ENCODE peak calls at places on chromosomes 16 and 17, in six cellular contexts. D, B, T, M, L and E are unnamed samples.

GRCh38 chr16:3170440-3171180 is 17.4 kb upstream of the OR1F1 start:
- DNase-seq in D (no peak), B (no peak), T (no peak), M (no peak), L (no peak), E (peak; percentile 69)

GRCh38 chr16:69179255-69180010 is 7.5 kb upstream of the SNTB2 start:
- DNase-seq in D (peak; percentile 79), B (peak; percentile 84), T (peak; percentile 75), M (no peak), L (peak; percentile 74), E (no peak)

GRCh38 chr16:54957403-54957802 is 26.7 kb downstream of the IRX5 start:
- DNase-seq in D (no peak), B (no peak), T (no peak), M (peak; percentile 69), L (no peak), E (no peak)

GRCh38 chr17:54968259-54968953 is at the start of the genes COX11 and STXBP4:
- DNase-seq in D (peak; percentile 94), B (peak; percentile 97), T (peak; percentile 96), M (peak; percentile 95), L (peak; percentile 95), E (peak; percentile 96)

GRCh38 chr17:77449373-77449907 is 308.7 kb downstream of the SEC14L1 start:
- DNase-seq in D (no peak), B (no peak), T (no peak), M (no peak), L (no peak), E (no peak)

GRCh38 chr17:62625870-62626200 is 1.6 kb upstream of the MRC2 start:
- DNase-seq in D (no peak), B (no peak), T (no peak), M (no peak), L (no peak), E (no peak)

GRCh38 chr17:3526491-3526890 is 31.1 kb downstream of the TRPV3 start:
- DNase-seq in D (no peak), B (no peak), T (no peak), M (no peak), L (no peak), E (no peak)

GRCh38 chr17:77311371-77311981 is 170.7 kb downstream of the SEC14L1 start:
- DNase-seq in D (no peak), B (no peak), T (peak; percentile 46), M (no peak), L (no peak), E (no peak)

GRCh38 chr17:78255953-78256704 is 24.7 kb downstream of the TMEM235 start:
- DNase-seq in D (no peak), B (no peak), T (no peak), M (no peak), L (no peak), E (no peak)

GRCh38 chr17:53191878-53192277 is 630.8 kb upstream of the KIF2B start:
- DNase-seq in D (no peak), B (no peak), T (no peak), M (no peak), L (no peak), E (no peak)
- TF ChIP-seq CTCF in D (no peak), B (no peak), T (no peak), M (peak; percentile 17), L (no peak), E (no peak)

GRCh38 chr17:66542183-66542966 is 240.0 kb downstream of the PRKCA start:
- DNase-seq in D (no peak), B (peak; percentile 53), T (no peak), M (peak; percentile 77), L (no peak), E (no peak)
- H3K4me3 ChIP-seq in D (no peak overlapping the region), B (no peak overlapping the region), T (no peak overlapping the region), M (no peak overlapping the region), L (no peak overlapping the region), E (no peak overlapping the region)

GRCh38 chr16:47029724-47030123 is 56.2 kb upstream of the DNAJA2 start:
- DNase-seq in D (no peak), B (no peak), T (no peak), M (no peak), L (no peak), E (no peak)

GRCh38 chr16:47028767-47029377 is 55.4 kb upstream of the DNAJA2 start:
- DNase-seq in D (no peak), B (no peak), T (no peak), M (no peak), L (no peak), E (no peak)

GRCh38 chr16:47026947-47027346 is 53.5 kb upstream of the DNAJA2 start:
- DNase-seq in D (no peak), B (no peak), T (no peak), M (no peak), L (no peak), E (no peak)

GRCh38 chr16:47025641-47026040 is 52.2 kb upstream of the DNAJA2 start:
- DNase-seq in D (no peak), B (no peak), T (no peak), M (no peak), L (no peak), E (no peak)

DNA sequence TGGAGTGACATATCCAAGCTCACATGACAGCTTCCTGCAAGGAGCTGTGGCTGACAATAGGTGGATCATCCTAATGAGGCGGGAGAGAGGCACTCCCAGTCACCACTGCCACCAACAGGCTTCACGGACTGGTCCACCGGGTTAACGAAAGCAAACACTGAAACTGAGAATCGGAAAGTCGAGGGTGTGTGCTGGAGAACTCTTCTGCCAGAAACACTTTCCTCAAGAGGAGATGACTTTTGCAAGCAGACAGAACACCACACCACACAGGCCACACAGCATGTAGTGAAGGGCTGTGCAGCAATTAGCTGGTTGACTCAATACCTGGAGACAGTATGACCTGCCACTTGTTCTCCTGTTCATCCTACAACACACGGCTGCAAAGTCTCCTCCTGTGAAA is 53.0 kb upstream of the DNAJA2 start:
- DNase-seq in D (no peak), B (no peak), T (no peak), M (no peak), L (no peak), E (no peak)
- H3K36me3 ChIP-seq in D (no peaks in the 10 kb centered on the region), B (no peaks in the 10 kb centered on the region), T (no peaks in the 10 kb centered on the region), M (no peaks in the 10 kb centered on the region), L (no peaks in the 10 kb centered on the region), E (no peaks in the 10 kb centered on the region)

GRCh38 chr17:66906321-66907278 is 57.9 kb upstream of the CACNG4 start:
- DNase-seq in D (peak; percentile 71), B (peak; percentile 76), T (peak; percentile 86), M (peak; percentile 68), L (peak; percentile 72), E (peak; percentile 21)

GRCh38 chr17:66903781-66904180 is 60.7 kb upstream of the CACNG4 start:
- DNase-seq in D (no peak), B (no peak), T (no peak), M (no peak), L (no peak), E (no peak)

GRCh38 chr17:66909811-66910210 is 54.7 kb upstream of the CACNG4 start:
- DNase-seq in D (no peak), B (no peak), T (no peak), M (no peak), L (no peak), E (no peak)

GRCh38 chr17:66900126-66901010 is 64.1 kb upstream of the CACNG4 start:
- DNase-seq in D (no peak), B (peak; percentile 55), T (no peak), M (no peak), L (no peak), E (no peak)

GRCh38 chr17:66904760-66905637 is 59.5 kb upstream of the CACNG4 start:
- DNase-seq in D (peak; percentile 64), B (peak; percentile 72), T (no peak), M (no peak), L (peak; percentile 34), E (no peak)
- TF ChIP-seq CTCF in D (no peak), B (no peak), T (no peak), M (no peak), L (no peak), E (no peak)

DNA sequence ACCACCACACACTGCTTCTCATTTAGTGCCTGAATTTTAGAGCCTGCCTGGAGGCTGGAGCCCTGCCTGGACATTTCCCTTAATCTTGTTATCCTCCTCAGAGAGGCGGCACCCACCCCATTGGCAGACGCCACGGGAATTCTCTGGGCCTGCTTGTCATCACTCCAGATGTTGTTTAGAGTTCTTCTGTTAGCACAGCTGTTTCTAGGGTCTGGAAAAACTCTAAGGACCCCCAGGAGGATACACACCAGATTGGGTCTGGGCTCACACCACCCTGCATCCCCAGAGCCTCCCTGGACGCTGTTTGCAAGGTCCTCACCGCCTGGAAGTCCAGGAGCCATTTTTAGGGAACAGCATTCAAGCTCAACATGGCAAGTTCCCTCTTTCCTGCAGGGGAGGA is 565 bp upstream of the XAF1 start:
- DNase-seq in D (peak; percentile 70), B (no peak), T (peak; percentile 65), M (no peak), L (peak; percentile 68), E (no peak)
- H3K4me3 ChIP-seq in D (peak overlapping the region; percentile 61), B (no peak overlapping the region), T (peak overlapping the region; percentile 63), M (peak overlapping the region; percentile 75), L (peak overlapping the region; percentile 79), E (peak overlapping the region; percentile 64)

GRCh38 chr17:50993544-50993943 is 127.1 kb downstream of the SPAG9 start:
- DNase-seq in D (no peak), B (no peak), T (no peak), M (no peak), L (no peak), E (no peak)
- H3K36me3 ChIP-seq in D (no peaks in the 10 kb centered on the region), B (peaks cover 43% of the 10 kb centered on the region), T (peaks cover 18% of the 10 kb centered on the region), M (peaks cover 79% of the 10 kb centered on the region), L (peaks cover 100% of the 10 kb centered on the region), E (peaks cover 18% of the 10 kb centered on the region)

DNA sequence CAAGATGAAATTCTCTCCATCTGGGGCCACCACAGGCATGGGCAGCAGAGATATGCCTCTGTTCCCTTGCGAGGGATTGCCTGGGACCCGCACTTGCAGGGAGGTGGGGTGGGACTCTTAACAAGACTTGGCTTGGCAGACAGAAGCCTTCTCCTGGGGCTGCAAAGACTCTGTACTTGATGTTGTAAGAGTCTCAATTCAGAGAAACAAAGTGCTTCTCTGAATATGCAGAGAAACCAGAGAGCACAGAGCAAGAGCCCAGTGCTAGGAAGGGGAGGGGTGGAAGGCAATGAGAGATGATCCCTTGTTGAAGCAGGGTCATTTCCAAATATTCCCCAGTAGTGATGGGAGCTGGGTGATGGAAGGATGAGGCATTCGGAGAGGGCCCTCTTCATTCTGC is 2.2 kb downstream of the MMP28 start:
- DNase-seq in D (no peak), B (no peak), T (no peak), M (no peak), L (no peak), E (no peak)
- TF ChIP-seq CTCF in D (no peak), B (no peak), T (no peak), M (no peak), L (no peak), E (no peak)

DNA sequence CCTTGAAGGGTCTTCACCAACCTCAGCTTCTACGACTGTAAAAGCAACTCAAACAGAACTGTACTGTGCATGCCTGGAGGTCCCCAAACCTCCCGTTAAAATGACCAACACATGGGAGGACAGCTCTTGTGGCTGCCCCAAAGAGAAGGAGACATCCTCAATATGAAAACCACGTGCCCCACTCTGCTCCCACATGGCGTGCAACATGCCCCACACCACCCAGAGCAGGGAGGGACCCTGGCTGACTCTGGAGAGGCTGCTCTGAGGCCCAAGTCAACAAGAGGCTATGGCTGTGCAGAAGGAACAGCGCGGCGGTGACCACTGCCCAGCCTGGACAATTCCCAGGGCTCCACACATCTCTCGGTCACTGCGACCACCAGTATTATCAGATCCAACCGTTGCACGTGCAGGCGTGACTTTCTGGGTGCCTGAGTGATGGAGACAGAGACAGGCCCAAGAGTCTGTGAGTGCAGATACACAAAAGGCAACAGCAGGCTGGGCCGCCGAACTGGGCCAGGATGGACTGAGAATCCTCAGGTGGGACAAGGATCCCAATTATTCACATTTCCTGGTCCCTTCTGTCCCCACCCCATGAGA is 1.4 kb downstream of the PLD6 start:
- DNase-seq in D (no peak), B (no peak), T (no peak), M (no peak), L (no peak), E (no peak)
- H3K4me3 ChIP-seq in D (peak overlapping the region; percentile 34), B (no peak overlapping the region), T (peak overlapping the region; percentile 72), M (peak overlapping the region; percentile 62), L (peak overlapping the region; percentile 67), E (peak overlapping the region; percentile 70)